ENCODE peak calls at places on chromosome 18, in six cellular contexts. C is endothelial cell of umbilical vein, P is K562, X is H1, L is WTC11, V is HepG2. F is an unnamed sample.

GRCh38 chr18:42675810-42676209 is 439.7 kb downstream of the RIT2 start:
- DNase-seq in L (no peak), C (no peak), X (no peak), P (no peak), V (no peak), F (no peak)

GRCh38 chr18:65942103-65942502 is 191.3 kb downstream of the CDH7 start:
- DNase-seq in X (no peak), V (no peak), P (no peak), C (no peak), L (no peak), F (no peak)

GRCh38 chr18:33578371-33579146 is 540 bp downstream of the ASXL3 start:
- DNase-seq in L (peak; percentile 35), V (peak; percentile 1), P (no peak), X (no peak), C (no peak), F (no peak)

GRCh38 chr18:36899289-36899688 is 70.4 kb downstream of the KIAA1328 start:
- DNase-seq in V (peak; percentile 31), L (no peak), C (no peak), X (no peak), P (peak; percentile 48), F (peak; percentile 1)

GRCh38 chr18:61765097-61765496 is 127.7 kb downstream of the RNF152 start:
- DNase-seq in V (no peak), X (no peak), L (no peak), C (no peak), P (no peak), F (no peak)

GRCh38 chr18:27057459-27058302 is 127.4 kb downstream of the CHST9 start:
- DNase-seq in C (no peak), V (peak; percentile 65), L (no peak), P (no peak), X (no peak), F (no peak)

GRCh38 chr18:77086034-77086433 is 46.5 kb downstream of the MBP start:
- DNase-seq in X (no peak), P (no peak), L (no peak), V (no peak), C (peak; percentile 42), F (no peak)

GRCh38 chr18:65592419-65592818 is 158.4 kb upstream of the CDH7 start:
- DNase-seq in V (no peak), C (no peak), L (no peak), P (no peak), X (no peak), F (no peak)

GRCh38 chr18:23573948-23574431 is 12.3 kb downstream of the NPC1 start:
- DNase-seq in C (peak; percentile 25), P (no peak), V (no peak), X (peak; percentile 27), L (no peak), F (no peak)

GRCh38 chr18:35172009-35172408 is 68.8 kb upstream of the ZNF397 start:
- DNase-seq in X (no peak), C (no peak), V (peak; percentile 36), P (no peak), L (no peak), F (no peak)

GRCh38 chr18:59871711-59872362 is 28.0 kb upstream of the PMAIP1 start:
- DNase-seq in C (no peak), V (no peak), L (peak; percentile 38), P (no peak), X (no peak), F (no peak)

GRCh38 chr18:6509417-6510198 is 94.9 kb upstream of the L3MBTL4 start:
- DNase-seq in P (no peak), C (no peak), L (no peak), X (no peak), V (no peak), F (no peak)

GRCh38 chr18:34697233-34697632 is 12.9 kb upstream of the DTNA start:
- DNase-seq in C (peak; percentile 7), L (no peak), V (peak; percentile 14), X (no peak), P (no peak), F (no peak)

GRCh38 chr18:74501386-74501785 is 5.2 kb downstream of the CNDP2 start:
- DNase-seq in L (no peak), C (no peak), V (no peak), X (no peak), P (no peak), F (no peak)

GRCh38 chr18:58787750-58788149 is 76.9 kb upstream of the ZNF532 start:
- DNase-seq in C (no peak), L (no peak), P (no peak), X (no peak), V (no peak), F (peak; percentile 37)

GRCh38 chr18:58792086-58792485 is 72.6 kb upstream of the ZNF532 start:
- DNase-seq in C (no peak), P (no peak), V (no peak), X (no peak), L (no peak), F (no peak)

GRCh38 chr18:58789856-58790255 is 74.8 kb upstream of the ZNF532 start:
- DNase-seq in P (no peak), X (no peak), C (no peak), V (no peak), L (no peak), F (no peak)

GRCh38 chr18:58788470-58788869 is 76.2 kb upstream of the ZNF532 start:
- DNase-seq in X (no peak), P (no peak), C (no peak), L (no peak), V (no peak), F (no peak)

GRCh38 chr18:58788971-58789797 is 75.5 kb upstream of the ZNF532 start:
- DNase-seq in X (no peak), V (peak; percentile 15), P (no peak), L (no peak), C (peak; percentile 96), F (peak; percentile 77)
- TF ChIP-seq JUN in X (no peak), V (no peak), P (no peak), L (no peak), C (peak; percentile 46), F (peak; percentile 95)

DNA sequence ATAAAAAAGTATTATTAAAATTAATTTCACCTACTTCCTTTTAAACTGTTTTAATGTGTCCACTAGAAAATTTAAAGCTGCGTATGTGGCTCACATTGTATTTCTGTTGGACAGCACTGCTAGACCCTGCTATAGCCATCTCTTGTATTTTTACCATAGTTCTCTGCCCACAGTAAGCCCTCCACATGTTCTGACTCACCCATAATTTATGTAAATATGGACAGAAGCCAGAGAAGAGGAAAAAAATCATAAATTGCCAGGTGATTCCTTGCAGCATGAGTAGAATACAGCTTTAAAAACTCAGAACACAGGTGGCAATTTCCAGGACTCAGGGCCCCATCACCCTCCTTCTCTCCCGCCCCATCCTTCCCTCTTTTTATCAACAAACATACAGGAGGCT is 142.4 kb upstream of the MEX3C start:
- DNase-seq in P (no peak), X (no peak), C (no peak), L (no peak), V (no peak), F (no peak)
- TF ChIP-seq JUN in P (no peak), X (no peak), C (no peak), L (no peak), V (no peak), F (no peak)

GRCh38 chr18:79555885-79556284 is 123.7 kb upstream of the CTDP1 start:
- DNase-seq in C (no peak), P (no peak), L (no peak), V (no peak), X (no peak), F (no peak)
- TF ChIP-seq JUN in C (no peak), P (no peak), L (no peak), V (no peak), X (no peak), F (no peak)

GRCh38 chr18:31612124-31612523 is 20.4 kb downstream of the TTR start:
- DNase-seq in L (no peak), P (no peak), X (no peak), C (no peak), V (no peak), F (no peak)
- TF ChIP-seq JUN in L (no peak), P (no peak), X (no peak), C (no peak), V (no peak), F (no peak)

DNA sequence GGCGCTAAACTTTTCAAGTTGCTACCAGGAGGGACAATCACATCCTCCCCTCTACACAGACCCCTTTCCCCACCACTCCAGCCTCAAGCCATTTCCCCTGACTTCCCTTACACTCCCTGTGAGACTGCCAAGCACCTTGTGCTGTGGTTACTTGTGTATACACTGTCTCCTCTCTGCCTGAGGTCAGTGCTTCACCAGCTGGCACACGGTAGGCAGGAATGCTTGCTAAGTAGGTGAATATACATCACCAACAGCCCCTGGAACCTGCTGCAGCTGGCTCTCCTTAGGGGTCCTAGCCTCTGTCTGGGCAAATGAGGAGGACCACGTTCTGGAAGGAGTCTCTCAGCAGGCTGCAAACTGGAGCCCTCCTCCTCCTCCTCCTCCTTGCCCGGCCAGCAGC is 38.3 kb upstream of the ACAA2 start:
- DNase-seq in P (no peak), X (no peak), C (no peak), L (no peak), V (no peak), F (no peak)
- TF ChIP-seq JUN in P (no peak), X (no peak), C (no peak), L (no peak), V (no peak), F (no peak)

GRCh38 chr18:5455644-5456043 is 88.2 kb downstream of the EPB41L3 start:
- DNase-seq in V (no peak), C (peak; percentile 92), P (no peak), L (no peak), X (no peak), F (no peak)
- TF ChIP-seq JUN in V (no peak), C (peak; percentile 79), P (no peak), L (no peak), X (no peak), F (no peak)

GRCh38 chr18:3447895-3448844 is 1.8 kb upstream of the TGIF1 start:
- DNase-seq in L (peak; percentile 97), C (peak; percentile 99), V (peak; percentile 93), X (peak; percentile 92), P (peak; percentile 85), F (peak; percentile 56)

GRCh38 chr18:3448845-3449701 is 899 bp upstream of the TGIF1 start:
- DNase-seq in C (peak; percentile 86), V (peak; percentile 91), X (no peak), L (peak; percentile 59), P (peak; percentile 60), F (peak; percentile 86)

GRCh38 chr18:3451166-3451988 is 1.4 kb downstream of the TGIF1 start:
- DNase-seq in X (no peak), C (peak; percentile 95), P (peak; percentile 89), V (peak; percentile 80), L (peak; percentile 86), F (peak; percentile 86)

GRCh38 chr18:3450358-3451107 is 561 bp downstream of the TGIF1 start:
- DNase-seq in P (peak; percentile 30), L (no peak), X (no peak), C (peak; percentile 85), V (no peak), F (peak; percentile 72)

DNA sequence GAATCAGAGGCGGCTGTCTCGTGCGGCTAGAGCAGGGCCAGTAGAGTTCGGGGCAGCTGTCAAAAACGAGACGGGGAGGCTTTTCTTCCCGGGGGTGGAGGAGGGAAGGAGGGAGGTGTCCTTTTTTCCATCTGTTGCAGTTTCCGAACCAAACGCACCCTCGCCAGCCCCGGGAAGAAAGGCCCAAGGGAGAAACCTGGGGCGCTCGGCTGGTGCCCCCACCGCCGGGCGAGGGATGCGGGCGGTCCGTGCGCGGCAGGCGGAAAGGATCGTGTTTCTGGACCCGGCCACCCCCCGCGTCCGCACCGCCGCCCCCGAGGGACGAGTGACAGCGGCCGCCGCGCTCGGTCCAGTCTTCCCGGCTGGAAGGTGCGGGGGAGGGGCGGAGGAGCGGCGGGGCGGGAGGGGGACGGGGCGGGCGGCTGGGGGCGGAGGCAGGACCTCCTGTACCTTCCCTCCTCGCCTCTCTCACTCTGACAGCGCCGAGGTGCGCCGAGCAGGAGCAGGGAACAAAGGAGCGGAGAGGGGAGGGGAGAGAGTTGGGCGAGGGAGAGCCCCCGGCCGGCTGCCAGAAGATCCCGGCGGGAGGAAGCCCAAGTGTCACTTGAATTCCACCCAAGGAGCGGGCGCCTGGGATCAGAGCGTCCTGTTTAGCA is at the start of gene TGIF1:
- DNase-seq in X (no peak), L (peak; percentile 80), C (peak; percentile 76), V (peak; percentile 63), P (peak; percentile 87), F (peak; percentile 84)
- TF ChIP-seq JUN in X (no peak), L (no peak), C (no peak), V (no peak), P (no peak), F (no peak)

F was measured in A549.